ENCODE peak calls at places on chromosomes 13 and 19, in seven cellular contexts. Q is HFFc6, B is thoracic aorta, N is AG10803, S is heart left ventricle, F is NB4, Z is ascending aorta. C is an unnamed sample.

GRCh38 chr13:103006706-103007426 is 59.4 kb downstream of the SLC10A2 start:
- DNase-seq in Q (no peak), B (no peak), N (no peak), S (no peak), F (peak), Z (no peak), C (no peak)

GRCh38 chr19:50272263-50272897 is 56.8 kb downstream of the KCNC3 start:
- DNase-seq in Q (no peak), B (no peak), N (no peak), S (no peak), F (no peak), Z (no peak), C (no peak)

GRCh38 chr19:19860756-19861390 is 4.8 kb upstream of the ZNF253 start:
- DNase-seq in Q (no peak), B (no peak), N (no peak), S (no peak), F (no peak), Z (no peak), C (peak)

GRCh38 chr13:103030776-103031175 is 35.4 kb downstream of the SLC10A2 start:
- DNase-seq in Q (no peak), B (no peak), N (no peak), S (no peak), F (no peak), Z (no peak), C (no peak)

GRCh38 chr19:15788594-15789270 is 1.3 kb downstream of the OR10H5 start:
- DNase-seq in Q (no peak), B (no peak), N (no peak), S (no peak), F (no peak), Z (no peak), C (no peak)

GRCh38 chr13:103430368-103430767 is 364.2 kb upstream of the SLC10A2 start:
- DNase-seq in Q (no peak), B (no peak), N (no peak), S (no peak), F (no peak), Z (no peak), C (no peak)

GRCh38 chr19:2266183-2266993 is 10.2 kb upstream of the JSRP1 start:
- DNase-seq in Q (peak), B (peak), N (peak), S (peak), F (peak), Z (peak), C (peak)

GRCh38 chr13:93248627-93249047 is 22.0 kb downstream of the GPC6 start:
- DNase-seq in Q (peak), B (no peak), N (no peak), S (no peak), F (no peak), Z (no peak), C (no peak)

GRCh38 chr19:42023121-42023942 is 29.3 kb upstream of the ATP1A3 start:
- DNase-seq in Q (peak), B (no peak), N (peak), S (no peak), F (peak), Z (no peak), C (no peak)

GRCh38 chr19:56393119-56394012 is at the start of gene ZNF582:
- DNase-seq in Q (peak), B (peak), N (peak), S (peak), F (peak), Z (peak), C (peak)

GRCh38 chr13:101382086-101382485 is 34.2 kb downstream of the NALCN start:
- DNase-seq in Q (no peak), B (no peak), N (no peak), S (no peak), F (no peak), Z (no peak), C (no peak)

GRCh38 chr19:43570174-43570791 is 5.0 kb downstream of the XRCC1 start:
- DNase-seq in Q (no peak), B (no peak), N (no peak), S (no peak), F (no peak), Z (no peak), C (no peak)

GRCh38 chr19:57362419-57362818 is 932 bp upstream of the TRAPPC2B start:
- DNase-seq in Q (no peak), B (no peak), N (no peak), S (no peak), F (no peak), Z (no peak), C (no peak)

GRCh38 chr13:103386341-103386740 is 320.1 kb upstream of the SLC10A2 start:
- DNase-seq in Q (no peak), B (no peak), N (no peak), S (peak), F (no peak), Z (no peak), C (no peak)

GRCh38 chr19:11421607-11422098 is 2.5 kb upstream of the RGL3 start:
- DNase-seq in Q (no peak), B (no peak), N (no peak), S (no peak), F (no peak), Z (no peak), C (no peak)

GRCh38 chr13:76723551-76724232 is 162.5 kb downstream of the KCTD12 start:
- DNase-seq in Q (peak), B (no peak), N (peak), S (peak), F (peak), Z (no peak), C (no peak)

GRCh38 chr19:3852614-3853254 is 16.1 kb downstream of the ZFR2 start:
- DNase-seq in Q (peak), B (no peak), N (peak), S (no peak), F (peak), Z (no peak), C (no peak)
- TF ChIP-seq CTCF in Q (peak), B (no peak), N (peak), S (no peak), F (peak), Z (no peak), C (no peak)

DNA sequence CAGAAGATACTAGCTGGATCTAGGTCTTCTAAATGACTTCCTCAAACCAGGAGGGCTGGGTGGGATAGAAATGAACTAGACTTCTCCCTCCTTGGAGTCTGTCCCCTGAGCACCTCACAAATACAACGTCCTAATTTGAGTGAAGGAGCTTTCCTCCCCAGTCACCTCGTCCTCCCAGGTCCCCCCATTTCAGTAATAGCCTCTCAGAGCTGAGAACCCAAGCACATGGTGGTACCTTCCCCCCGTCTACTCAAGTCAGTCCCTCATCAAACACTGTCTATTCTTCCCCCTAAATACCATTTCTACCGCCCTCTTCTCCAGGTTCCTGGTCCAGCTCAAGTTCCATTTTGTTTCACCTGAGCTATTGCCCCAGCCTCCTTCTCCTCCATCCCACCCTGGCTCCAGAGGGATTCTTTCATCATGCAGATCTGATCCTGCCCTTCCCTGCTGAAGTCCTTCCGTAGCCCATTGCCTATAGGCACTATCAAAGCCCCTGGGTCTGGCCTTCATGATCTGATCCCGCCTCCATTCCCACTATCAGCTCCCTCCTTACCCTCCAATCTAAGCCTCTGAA is 5.3 kb upstream of the PRKCG start:
- DNase-seq in Q (no peak), B (no peak), N (no peak), S (no peak), F (no peak), Z (no peak), C (no peak)
- TF ChIP-seq CTCF in Q (no peak), B (no peak), N (no peak), S (no peak), F (no peak), Z (no peak), C (no peak)

DNA sequence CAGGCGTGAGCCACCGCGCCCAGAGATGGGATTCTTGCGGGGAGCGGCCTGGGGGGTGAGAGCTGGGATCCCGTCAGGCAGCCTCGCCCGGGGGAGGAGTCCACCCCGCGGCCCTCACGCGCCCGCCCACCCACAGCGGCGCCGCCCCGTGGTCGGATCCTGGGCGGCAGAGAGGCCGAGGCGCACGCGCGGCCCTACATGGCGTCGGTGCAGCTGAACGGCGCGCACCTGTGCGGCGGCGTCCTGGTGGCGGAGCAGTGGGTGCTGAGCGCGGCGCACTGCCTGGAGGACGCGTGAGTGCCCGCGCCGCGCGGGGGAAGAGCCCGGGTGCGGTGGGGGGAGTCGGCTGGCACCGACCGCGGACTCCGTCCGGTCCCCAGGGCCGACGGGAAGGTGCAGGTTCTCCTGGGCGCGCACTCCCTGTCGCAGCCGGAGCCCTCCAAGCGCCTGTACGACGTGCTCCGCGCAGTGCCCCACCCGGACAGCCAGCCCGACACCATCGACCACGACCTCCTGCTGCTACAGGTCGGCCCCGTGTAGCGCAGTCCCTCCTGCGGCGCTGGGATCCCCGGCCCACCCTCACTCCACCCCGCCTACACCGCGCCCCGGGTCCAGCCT is 1.1 kb downstream of the CFD start:
- DNase-seq in Q (peak), B (no peak), N (peak), S (peak), F (peak), Z (no peak), C (no peak)
- TF ChIP-seq CTCF in Q (peak), B (no peak), N (peak), S (peak), F (no peak), Z (peak), C (no peak)

DNA sequence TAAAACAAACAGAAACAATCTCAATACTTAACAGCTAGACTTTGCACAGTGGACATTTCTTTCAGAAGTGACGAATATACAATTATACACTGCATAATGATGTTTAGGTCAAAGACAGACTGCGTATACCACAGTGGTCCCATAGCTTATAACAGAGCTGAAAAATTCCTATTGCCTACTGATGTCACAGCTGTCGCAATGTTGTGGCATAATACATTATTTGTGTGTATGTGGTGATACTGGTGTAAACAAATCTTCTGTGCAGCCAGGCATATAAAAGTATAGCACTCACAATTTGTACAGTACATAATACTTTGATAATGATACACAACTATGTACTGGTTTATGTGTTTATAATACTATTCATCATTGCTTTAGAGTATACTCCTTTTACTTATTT is 116.7 kb downstream of the TNFRSF19 start:
- DNase-seq in Q (no peak), B (no peak), N (no peak), S (no peak), F (no peak), Z (no peak), C (no peak)
- TF ChIP-seq CTCF in Q (no peak), B (no peak), N (no peak), S (no peak), F (no peak), Z (no peak), C (no peak)

GRCh38 chr13:113231306-113232207 is 22.1 kb downstream of the CUL4A start:
- DNase-seq in Q (no peak), B (no peak), N (no peak), S (no peak), F (no peak), Z (no peak), C (no peak)
- TF ChIP-seq CTCF in Q (no peak), B (no peak), N (no peak), S (no peak), F (no peak), Z (no peak), C (no peak)

GRCh38 chr13:22506286-22506685 is 674.5 kb upstream of the SGCG start:
- DNase-seq in Q (no peak), B (no peak), N (no peak), S (no peak), F (no peak), Z (no peak), C (no peak)
- TF ChIP-seq CTCF in Q (no peak), B (no peak), N (no peak), S (no peak), F (no peak), Z (no peak), C (no peak)

GRCh38 chr13:112976526-112976925 is 7.5 kb downstream of the MCF2L start:
- DNase-seq in Q (no peak), B (no peak), N (no peak), S (no peak), F (no peak), Z (no peak), C (no peak)
- TF ChIP-seq CTCF in Q (no peak), B (no peak), N (no peak), S (no peak), F (no peak), Z (no peak), C (no peak)

GRCh38 chr19:23999821-24000610 is 85.3 kb downstream of the ZNF726 start:
- DNase-seq in Q (no peak), B (no peak), N (no peak), S (no peak), F (no peak), Z (no peak), C (no peak)

GRCh38 chr19:24000656-24001055 is 86.0 kb downstream of the ZNF726 start:
- DNase-seq in Q (no peak), B (no peak), N (no peak), S (no peak), F (no peak), Z (no peak), C (no peak)

GRCh38 chr19:23998568-23998967 is 83.9 kb downstream of the ZNF726 start:
- DNase-seq in Q (no peak), B (no peak), N (no peak), S (no peak), F (no peak), Z (no peak), C (no peak)

GRCh38 chr19:23992348-23992747 is 77.7 kb downstream of the ZNF726 start:
- DNase-seq in Q (no peak), B (no peak), N (no peak), S (no peak), F (no peak), Z (no peak), C (no peak)

DNA sequence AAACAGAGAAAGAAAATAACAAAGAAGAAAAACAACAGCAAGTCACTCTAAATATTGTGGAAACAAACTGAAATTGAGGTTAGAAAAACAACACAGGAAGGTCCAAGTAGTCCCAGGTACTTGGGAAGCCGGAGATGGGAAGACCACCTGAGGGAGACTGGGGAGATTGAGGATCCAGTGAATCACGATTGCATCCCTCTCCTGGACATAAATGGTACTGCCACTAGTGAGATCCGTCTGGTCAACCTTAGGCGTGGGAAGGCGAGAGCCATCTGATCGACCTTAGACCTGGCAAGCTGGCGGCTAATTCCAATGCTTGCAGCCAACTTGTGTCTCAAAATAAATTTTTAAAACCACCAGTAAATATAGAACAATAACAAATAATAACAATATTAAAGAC is 81.9 kb downstream of the ZNF726 start:
- DNase-seq in Q (no peak), B (no peak), N (no peak), S (no peak), F (peak), Z (no peak), C (no peak)
- TF ChIP-seq CTCF in Q (peak), B (no peak), N (peak), S (no peak), F (peak), Z (no peak), C (no peak)

GRCh38 chr19:4678881-4679379 is 8.8 kb upstream of the MYDGF start:
- DNase-seq in Q (no peak), B (no peak), N (no peak), S (peak), F (peak), Z (no peak), C (no peak)

GRCh38 chr19:4676955-4677731 is 7.0 kb upstream of the MYDGF start:
- DNase-seq in Q (no peak), B (no peak), N (peak), S (peak), F (peak), Z (no peak), C (no peak)

GRCh38 chr19:4673726-4674125 is 3.6 kb upstream of the MYDGF start:
- DNase-seq in Q (no peak), B (no peak), N (no peak), S (peak), F (no peak), Z (no peak), C (no peak)

GRCh38 chr19:4673216-4673615 is 3.1 kb upstream of the MYDGF start:
- DNase-seq in Q (no peak), B (no peak), N (no peak), S (no peak), F (no peak), Z (no peak), C (no peak)

GRCh38 chr19:4675346-4675745 is 5.2 kb upstream of the MYDGF start:
- DNase-seq in Q (no peak), B (no peak), N (no peak), S (peak), F (no peak), Z (no peak), C (no peak)
- TF ChIP-seq CTCF in Q (no peak), B (no peak), N (no peak), S (no peak), F (no peak), Z (no peak), C (no peak)